ENCODE peak calls at places on chromosomes 11 and 22, in five cellular contexts. I is mucosa of descending colon, V is AG04449, O is coronary artery, S is fibroblast of mammary gland. M is an unnamed sample.

GRCh38 chr11:69310934-69311766 is 17.2 kb downstream of the MYEOV start:
- DNase-seq in I (no peak), V (no peak), O (no peak), S (no peak), M (no peak)

GRCh38 chr22:27668828-27669797 is 132.4 kb downstream of the MN1 start:
- DNase-seq in I (peak), V (no peak), O (no peak), S (peak), M (no peak)

GRCh38 chr11:68371176-68372041 is 59.0 kb downstream of the LRP5 start:
- DNase-seq in I (no peak), V (no peak), O (no peak), S (no peak), M (no peak)

GRCh38 chr11:132347156-132348090 is 977.0 kb downstream of the NTM start:
- DNase-seq in I (no peak), V (no peak), O (no peak), S (no peak), M (no peak)

GRCh38 chr22:26751217-26751616 is 93.8 kb downstream of the MIAT start:
- DNase-seq in I (no peak), V (no peak), O (no peak), S (no peak), M (no peak)

GRCh38 chr11:111077938-111078337 is 167.6 kb upstream of the POU2AF2 start:
- DNase-seq in I (no peak), V (no peak), O (no peak), S (no peak), M (no peak)

GRCh38 chr11:10304495-10305261 is at the start of gene ADM:
- DNase-seq in I (peak), V (no peak), O (peak), S (peak), M (no peak)

GRCh38 chr11:45933131-45933821 is 10.8 kb downstream of the LARGE2 start:
- DNase-seq in I (no peak), V (no peak), O (no peak), S (peak), M (no peak)

GRCh38 chr11:96017872-96018271 is 94.0 kb upstream of the MTMR2 start:
- DNase-seq in I (no peak), V (no peak), O (no peak), S (peak), M (no peak)

GRCh38 chr11:12007769-12008737 is at the start of gene DKK3:
- DNase-seq in I (no peak), V (no peak), O (no peak), S (no peak), M (no peak)

GRCh38 chr11:66408488-66409214 is 12.2 kb upstream of the NPAS4 start:
- DNase-seq in I (peak), V (peak), O (peak), S (peak), M (no peak)
- H3K4me3 ChIP-seq in I (no peak), V (peak), O (peak), S (peak), M (no peak)

GRCh38 chr22:38336699-38337098 is 19.5 kb upstream of the CSNK1E start:
- DNase-seq in I (no peak), V (no peak), O (no peak), S (no peak), M (no peak)
- H3K4me3 ChIP-seq in I (no peak), V (peak), O (no peak), S (peak), M (peak)

GRCh38 chr11:78350101-78350645 is 67.4 kb downstream of the GAB2 start:
- DNase-seq in I (peak), V (no peak), O (no peak), S (peak), M (no peak)
- H3K4me3 ChIP-seq in I (no peak), V (peak), O (peak), S (no peak), M (peak)

GRCh38 chr11:128238521-128239222 is 348.7 kb downstream of the ETS1 start:
- DNase-seq in I (no peak), V (no peak), O (no peak), S (no peak), M (no peak)
- H3K4me3 ChIP-seq in I (no peak), V (no peak), O (no peak), S (no peak), M (no peak)

DNA sequence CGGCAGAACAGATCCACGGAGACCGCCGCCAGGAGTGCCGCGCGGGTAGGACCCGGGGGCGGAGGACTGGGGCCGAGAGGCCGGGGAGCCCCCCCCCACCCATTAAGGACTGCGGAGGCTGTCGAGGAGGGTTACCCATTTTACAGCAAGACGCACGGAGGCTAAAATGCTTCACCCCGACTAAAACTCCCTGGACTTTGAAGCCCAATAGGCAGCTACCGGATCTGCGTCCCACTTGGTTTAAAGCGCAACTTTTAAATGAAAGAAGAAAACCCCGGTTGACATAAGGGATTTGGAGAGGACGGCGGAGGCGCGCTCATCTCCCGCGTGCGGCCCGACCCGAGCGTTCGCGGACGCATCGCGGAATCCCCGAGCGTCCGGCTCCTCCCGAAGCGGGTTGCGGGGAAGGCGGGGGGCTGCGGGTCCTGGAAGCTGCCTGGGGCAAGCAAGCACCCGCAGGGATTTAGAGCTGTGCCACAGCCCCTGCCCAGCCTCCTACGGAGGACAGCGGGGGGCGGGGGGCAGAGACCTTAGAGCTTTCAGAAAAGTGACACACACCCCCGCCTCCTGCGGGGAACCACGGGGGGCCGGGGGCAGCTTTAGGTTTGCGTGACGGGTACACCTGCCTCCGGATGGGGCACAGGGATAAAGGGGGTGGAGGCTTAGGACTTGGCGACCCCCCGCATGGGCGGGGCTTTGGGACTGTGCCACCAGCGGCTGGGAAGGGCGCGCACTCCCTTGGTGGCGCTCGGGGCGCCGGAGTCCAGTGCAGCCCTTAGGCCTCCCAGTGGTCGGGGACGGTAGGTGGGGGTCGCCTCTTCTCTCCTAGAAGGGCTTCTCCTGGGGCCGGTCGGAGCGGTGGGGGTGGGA is 761 bp upstream of the CELSR1 start:
- DNase-seq in I (no peak), V (no peak), O (no peak), S (peak), M (no peak)
- H3K4me3 ChIP-seq in I (no peak), V (peak), O (peak), S (no peak), M (peak)

DNA sequence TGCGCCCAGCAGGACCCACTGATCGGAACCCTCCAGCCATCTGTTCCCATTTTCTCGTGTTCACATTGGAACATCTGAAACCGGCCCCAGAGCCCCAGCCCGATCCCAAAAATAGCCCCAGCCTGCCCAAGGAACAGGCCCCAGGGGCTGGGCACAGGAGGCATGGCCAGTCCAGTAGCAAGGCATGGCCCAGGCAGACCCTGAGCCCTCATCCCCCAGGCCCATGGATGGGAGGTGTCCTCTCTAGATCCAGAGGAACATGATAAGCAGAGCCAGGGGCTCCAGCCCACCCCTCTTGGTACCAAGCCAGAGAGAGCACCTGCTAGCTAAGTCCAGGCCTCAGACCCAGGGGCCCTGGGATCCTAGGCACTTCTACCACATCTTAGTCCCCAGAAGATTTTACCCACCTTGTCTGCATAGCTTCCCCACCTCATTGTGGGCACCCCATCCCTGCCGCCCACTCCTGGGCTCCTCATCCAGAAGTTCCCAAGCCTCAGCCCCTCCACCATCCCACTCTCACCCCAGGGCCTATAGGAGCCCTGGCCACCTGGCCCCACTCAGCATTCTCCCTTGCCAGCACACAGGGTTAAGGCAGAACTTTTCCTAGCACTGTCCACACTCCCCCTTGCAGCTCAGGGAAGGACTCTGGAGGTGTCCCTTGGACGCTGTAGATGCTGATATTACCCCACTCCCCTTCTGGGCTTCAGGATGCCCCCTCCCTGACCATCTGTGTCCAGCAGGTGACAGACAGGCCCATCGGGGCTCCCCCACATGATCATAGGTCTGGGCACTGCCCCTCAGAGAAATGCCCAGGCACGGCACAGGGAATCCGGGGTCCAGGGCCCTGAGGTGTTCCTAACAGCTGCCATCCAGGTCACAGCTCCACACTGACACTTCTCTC is 9.5 kb downstream of the BCL9L start:
- DNase-seq in I (no peak), V (no peak), O (no peak), S (no peak), M (no peak)
- H3K4me3 ChIP-seq in I (no peak), V (peak), O (peak), S (peak), M (no peak)

M was measured in epithelial cell of proximal tubule.